ENCODE peak calls at places on chromosomes 11 and 22, in seven cellular contexts. One of them, this sample, is unnamed.
A peak's percentile ranks its signal among the peaks of the same experiment; 100 is the strongest.

GRCh38 chr11:119361056-119361787 is 14.7 kb upstream of the MFRP start:
- DNase-seq in H1: no peak
- DNase-seq in mesendoderm: peak; percentile 95
- DNase-seq in trophoblast cell: peak; percentile 98
- DNase-seq in H9: peak; percentile 82
- DNase-seq in neuronal stem cell: peak; percentile 62
- DNase-seq in IMR-90: peak; percentile 87
- DNase-seq in this sample: peak; percentile 87

GRCh38 chr11:128548655-128549255 is 38.6 kb downstream of the ETS1 start:
- DNase-seq in H9: no peak
- DNase-seq in trophoblast cell: no peak
- DNase-seq in H1: no peak
- DNase-seq in IMR-90: peak; percentile 32
- DNase-seq in neuronal stem cell: no peak
- DNase-seq in mesendoderm: peak; percentile 56
- DNase-seq in this sample: peak; percentile 76

GRCh38 chr11:2296913-2297622 is 4.7 kb downstream of the C11orf21 start:
- DNase-seq in H1: no peak
- DNase-seq in IMR-90: no peak
- DNase-seq in H9: peak; percentile 14
- DNase-seq in trophoblast cell: no peak
- DNase-seq in mesendoderm: no peak
- DNase-seq in neuronal stem cell: no peak
- DNase-seq in this sample: no peak

GRCh38 chr11:9802291-9802861 is 138.5 kb downstream of the SWAP70 start:
- DNase-seq in trophoblast cell: peak; percentile 87
- DNase-seq in IMR-90: peak; percentile 91
- DNase-seq in neuronal stem cell: no peak
- DNase-seq in H9: no peak
- DNase-seq in H1: no peak
- DNase-seq in mesendoderm: peak; percentile 84
- DNase-seq in this sample: peak; percentile 72

GRCh38 chr22:50207383-50208031 is 6.7 kb downstream of the SELENOO start:
- DNase-seq in mesendoderm: no peak
- DNase-seq in H1: no peak
- DNase-seq in neuronal stem cell: no peak
- DNase-seq in trophoblast cell: peak; percentile 29
- DNase-seq in H9: no peak
- DNase-seq in IMR-90: no peak
- DNase-seq in this sample: no peak

GRCh38 chr22:22158965-22159364 is 85.6 kb upstream of the VPREB1 start:
- DNase-seq in IMR-90: no peak
- DNase-seq in mesendoderm: no peak
- DNase-seq in H9: no peak
- DNase-seq in trophoblast cell: no peak
- DNase-seq in H1: no peak
- DNase-seq in neuronal stem cell: no peak
- DNase-seq in this sample: no peak

GRCh38 chr11:70109006-70109405 is 30.9 kb downstream of the ANO1 start:
- DNase-seq in IMR-90: peak; percentile 22
- DNase-seq in H1: no peak
- DNase-seq in H9: no peak
- DNase-seq in mesendoderm: peak; percentile 39
- DNase-seq in trophoblast cell: no peak
- DNase-seq in neuronal stem cell: no peak
- DNase-seq in this sample: peak; percentile 43

GRCh38 chr11:8034604-8035224 is 46.3 kb upstream of the TUB start:
- DNase-seq in H9: no peak
- DNase-seq in mesendoderm: no peak
- DNase-seq in H1: no peak
- DNase-seq in IMR-90: no peak
- DNase-seq in neuronal stem cell: no peak
- DNase-seq in trophoblast cell: no peak
- DNase-seq in this sample: no peak

GRCh38 chr22:43431821-43432554 is 20.2 kb downstream of the MPPED1 start:
- DNase-seq in IMR-90: no peak
- DNase-seq in mesendoderm: no peak
- DNase-seq in neuronal stem cell: no peak
- DNase-seq in H1: no peak
- DNase-seq in H9: no peak
- DNase-seq in trophoblast cell: no peak
- DNase-seq in this sample: no peak

GRCh38 chr11:5712507-5712906 is 22.9 kb downstream of the TRIM22 start:
- DNase-seq in H1: no peak
- DNase-seq in H9: no peak
- DNase-seq in neuronal stem cell: no peak
- DNase-seq in trophoblast cell: peak; percentile 31
- DNase-seq in IMR-90: peak; percentile 5
- DNase-seq in mesendoderm: no peak
- DNase-seq in this sample: no peak

GRCh38 chr11:119860561-119861094 is 131.6 kb upstream of the NECTIN1 start:
- DNase-seq in neuronal stem cell: no peak
- DNase-seq in IMR-90: no peak
- DNase-seq in trophoblast cell: no peak
- DNase-seq in mesendoderm: no peak
- DNase-seq in H1: no peak
- DNase-seq in H9: no peak
- DNase-seq in this sample: no peak

GRCh38 chr11:104858882-104859735 is 39.2 kb downstream of the CASP12 start:
- DNase-seq in neuronal stem cell: no peak
- DNase-seq in H9: no peak
- DNase-seq in IMR-90: no peak
- DNase-seq in mesendoderm: no peak
- DNase-seq in H1: no peak
- DNase-seq in trophoblast cell: peak; percentile 76
- DNase-seq in this sample: peak; percentile 7

GRCh38 chr22:34972498-34972897 is 93.5 kb upstream of the ISX start:
- DNase-seq in mesendoderm: peak; percentile 92
- DNase-seq in neuronal stem cell: no peak
- DNase-seq in H9: peak; percentile 55
- DNase-seq in trophoblast cell: no peak
- DNase-seq in H1: no peak
- DNase-seq in IMR-90: no peak
- DNase-seq in this sample: no peak

GRCh38 chr11:60251485-60252207 is 8.7 kb upstream of the MS4A4E start:
- DNase-seq in H1: no peak
- DNase-seq in mesendoderm: peak; percentile 70
- DNase-seq in trophoblast cell: peak; percentile 72
- DNase-seq in H9: peak; percentile 39
- DNase-seq in neuronal stem cell: peak; percentile 45
- DNase-seq in IMR-90: no peak
- DNase-seq in this sample: peak; percentile 37

GRCh38 chr11:6692128-6692527 is 9.0 kb upstream of the MRPL17 start:
- DNase-seq in H1: no peak
- DNase-seq in IMR-90: no peak
- DNase-seq in neuronal stem cell: no peak
- DNase-seq in trophoblast cell: no peak
- DNase-seq in mesendoderm: no peak
- DNase-seq in H9: no peak
- DNase-seq in this sample: no peak

GRCh38 chr22:24590596-24591173 is 2.2 kb downstream of the LRRC75B start:
- DNase-seq in trophoblast cell: no peak
- DNase-seq in mesendoderm: no peak
- DNase-seq in neuronal stem cell: no peak
- DNase-seq in IMR-90: no peak
- DNase-seq in H9: no peak
- DNase-seq in H1: no peak
- DNase-seq in this sample: no peak

GRCh38 chr11:62835336-62835735 is 2.7 kb upstream of the TEX54 start:
- DNase-seq in trophoblast cell: no peak
- DNase-seq in mesendoderm: no peak
- DNase-seq in H9: no peak
- DNase-seq in neuronal stem cell: no peak
- DNase-seq in IMR-90: no peak
- DNase-seq in H1: no peak
- DNase-seq in this sample: no peak

GRCh38 chr22:49774499-49775151 is 53.0 kb downstream of the BRD1 start:
- DNase-seq in trophoblast cell: no peak
- DNase-seq in IMR-90: no peak
- DNase-seq in H9: no peak
- DNase-seq in H1: no peak
- DNase-seq in mesendoderm: no peak
- DNase-seq in neuronal stem cell: no peak
- DNase-seq in this sample: no peak

GRCh38 chr22:29312218-29313125 is 3.0 kb downstream of the RASL10A start:
- DNase-seq in IMR-90: no peak
- DNase-seq in H9: no peak
- DNase-seq in trophoblast cell: no peak
- DNase-seq in H1: no peak
- DNase-seq in mesendoderm: no peak
- DNase-seq in neuronal stem cell: no peak
- DNase-seq in this sample: no peak

GRCh38 chr11:41578421-41579047 is 119.1 kb upstream of the LRRC4C start:
- DNase-seq in neuronal stem cell: no peak
- DNase-seq in H9: no peak
- DNase-seq in IMR-90: no peak
- DNase-seq in trophoblast cell: no peak
- DNase-seq in mesendoderm: no peak
- DNase-seq in H1: no peak
- DNase-seq in this sample: no peak

GRCh38 chr22:30870451-30871345 is 97.9 kb downstream of the MORC2 start:
- DNase-seq in H1: no peak
- DNase-seq in mesendoderm: no peak
- DNase-seq in H9: peak; percentile 20
- DNase-seq in IMR-90: no peak
- DNase-seq in trophoblast cell: no peak
- DNase-seq in neuronal stem cell: no peak
- DNase-seq in this sample: no peak

GRCh38 chr11:60161107-60161506 is 21.8 kb downstream of the MS4A6A start:
- DNase-seq in neuronal stem cell: no peak
- DNase-seq in mesendoderm: no peak
- DNase-seq in H1: no peak
- DNase-seq in H9: no peak
- DNase-seq in IMR-90: no peak
- DNase-seq in trophoblast cell: no peak
- DNase-seq in this sample: no peak

GRCh38 chr11:69027704-69028372 is 14.8 kb upstream of the MRGPRF start:
- DNase-seq in H9: no peak
- DNase-seq in H1: no peak
- DNase-seq in trophoblast cell: peak; percentile 14
- DNase-seq in neuronal stem cell: no peak
- DNase-seq in mesendoderm: no peak
- DNase-seq in IMR-90: peak; percentile 31
- DNase-seq in this sample: peak; percentile 73

GRCh38 chr22:37018086-37018814 is 997 bp downstream of the TST start:
- DNase-seq in trophoblast cell: no peak
- DNase-seq in IMR-90: no peak
- DNase-seq in mesendoderm: no peak
- DNase-seq in neuronal stem cell: no peak
- DNase-seq in H9: no peak
- DNase-seq in H1: no peak
- DNase-seq in this sample: no peak

GRCh38 chr11:45748801-45749200 is 56.1 kb upstream of the SLC35C1 start:
- DNase-seq in IMR-90: no peak
- DNase-seq in H1: no peak
- DNase-seq in neuronal stem cell: no peak
- DNase-seq in mesendoderm: peak; percentile 31
- DNase-seq in trophoblast cell: peak; percentile 30
- DNase-seq in H9: no peak
- DNase-seq in this sample: no peak

GRCh38 chr22:19386248-19386647 is 45.3 kb downstream of the HIRA start:
- DNase-seq in mesendoderm: no peak
- DNase-seq in IMR-90: no peak
- DNase-seq in H9: no peak
- DNase-seq in H1: no peak
- DNase-seq in trophoblast cell: no peak
- DNase-seq in neuronal stem cell: no peak
- DNase-seq in this sample: no peak
- H2AK5ac ChIP-seq in mesendoderm: no peak overlapping the region
- H2AK5ac ChIP-seq in IMR-90: no peak overlapping the region
- H2AK5ac ChIP-seq in H9: no peak overlapping the region
- H2AK5ac ChIP-seq in H1: no peak overlapping the region
- H2AK5ac ChIP-seq in trophoblast cell: no peak overlapping the region
- H2AK5ac ChIP-seq in neuronal stem cell: no peak overlapping the region
- H2AK5ac ChIP-seq in this sample: no peak overlapping the region

GRCh38 chr11:79564288-79564925 is 123.6 kb upstream of the TENM4 start:
- DNase-seq in mesendoderm: no peak
- DNase-seq in IMR-90: no peak
- DNase-seq in trophoblast cell: no peak
- DNase-seq in H9: no peak
- DNase-seq in H1: no peak
- DNase-seq in neuronal stem cell: no peak
- DNase-seq in this sample: no peak
- H4K8ac ChIP-seq in mesendoderm: no peak overlapping the region
- H4K8ac ChIP-seq in IMR-90: no peak overlapping the region
- H4K8ac ChIP-seq in trophoblast cell: no peak overlapping the region
- H4K8ac ChIP-seq in H9: no peak overlapping the region
- H4K8ac ChIP-seq in H1: no peak overlapping the region
- H4K8ac ChIP-seq in neuronal stem cell: no peak overlapping the region
- H4K8ac ChIP-seq in this sample: no peak overlapping the region

DNA sequence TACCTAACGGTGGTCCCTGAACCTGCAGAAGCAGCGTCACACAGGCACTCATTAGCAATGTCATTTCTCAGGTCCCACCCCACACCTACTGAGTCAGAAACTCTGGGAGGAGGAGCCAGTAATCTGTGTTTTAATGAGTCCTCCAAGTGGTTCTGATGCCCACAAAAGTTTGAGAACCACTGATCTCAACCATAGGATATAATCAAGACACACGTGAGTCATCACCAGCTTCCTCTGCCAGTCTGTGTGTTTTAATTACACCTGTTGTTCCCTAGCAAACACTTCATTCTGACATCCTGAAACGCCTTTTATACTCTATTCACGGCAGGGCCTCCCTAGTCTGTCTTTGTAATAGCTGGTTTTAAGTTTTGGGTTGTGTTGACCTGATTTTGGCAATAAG is 5.8 kb downstream of the TECTA start:
- DNase-seq in IMR-90: no peak
- DNase-seq in H9: no peak
- DNase-seq in mesendoderm: no peak
- DNase-seq in trophoblast cell: no peak
- DNase-seq in neuronal stem cell: no peak
- DNase-seq in H1: no peak
- DNase-seq in this sample: no peak
- H2AK5ac ChIP-seq in IMR-90: no peak overlapping the region
- H2AK5ac ChIP-seq in H9: no peak overlapping the region
- H2AK5ac ChIP-seq in mesendoderm: no peak overlapping the region
- H2AK5ac ChIP-seq in trophoblast cell: no peak overlapping the region
- H2AK5ac ChIP-seq in neuronal stem cell: no peak overlapping the region
- H2AK5ac ChIP-seq in H1: no peak overlapping the region
- H2AK5ac ChIP-seq in this sample: no peak overlapping the region

DNA sequence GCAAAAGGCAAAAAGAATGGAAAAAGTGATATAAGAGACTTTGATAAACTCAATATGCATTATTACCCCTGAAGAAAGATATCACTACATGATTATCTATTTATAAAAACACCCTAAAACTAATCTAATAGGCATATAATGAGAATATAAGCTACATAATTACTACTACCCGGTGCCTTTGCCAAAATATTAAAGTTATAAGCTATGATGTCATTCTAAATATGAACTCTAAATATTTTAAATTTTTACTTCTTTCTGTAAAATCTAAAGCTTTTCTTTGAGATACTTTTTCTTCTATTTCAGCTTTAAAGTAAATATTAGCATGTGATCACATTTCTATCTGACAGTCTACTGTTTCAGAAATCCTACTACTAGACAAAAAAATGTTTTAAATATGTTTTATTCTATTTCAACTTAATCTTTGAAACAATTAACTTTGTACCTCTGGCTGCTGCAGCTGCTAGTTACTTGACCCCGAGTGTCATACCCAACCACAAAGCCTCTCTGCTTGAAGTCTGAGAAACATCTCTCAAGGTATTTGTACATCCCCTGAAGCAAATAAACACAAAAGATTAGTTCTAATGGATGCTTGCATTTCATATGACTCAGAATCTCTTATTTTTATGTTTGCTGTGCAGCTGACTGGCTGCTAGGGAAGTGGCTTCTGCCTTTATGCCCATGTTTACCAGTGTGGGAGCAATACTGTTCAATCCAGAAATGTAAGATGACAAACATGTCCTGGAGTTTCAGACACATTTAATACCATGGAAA is 26.8 kb downstream of the PGM2L1 start:
- DNase-seq in neuronal stem cell: no peak
- DNase-seq in H9: no peak
- DNase-seq in H1: no peak
- DNase-seq in trophoblast cell: peak; percentile 22
- DNase-seq in IMR-90: peak; percentile 80
- DNase-seq in mesendoderm: no peak
- DNase-seq in this sample: peak; percentile 79
- H4K8ac ChIP-seq in neuronal stem cell: no peak overlapping the region
- H4K8ac ChIP-seq in H9: no peak overlapping the region
- H4K8ac ChIP-seq in H1: no peak overlapping the region
- H4K8ac ChIP-seq in trophoblast cell: no peak overlapping the region
- H4K8ac ChIP-seq in IMR-90: no peak overlapping the region
- H4K8ac ChIP-seq in mesendoderm: no peak overlapping the region
- H4K8ac ChIP-seq in this sample: no peak overlapping the region

This sample was measured in mesenchymal stem cell.